ENCODE peak calls at places on chromosome 7, in seven cellular contexts. One of them, this sample, is unnamed.

GRCh38 chr7:51275532-51275931 is 41.1 kb downstream of the COBL start:
- DNase-seq in pancreas: no peak
- DNase-seq in AG09319: no peak
- DNase-seq in uterus: no peak
- DNase-seq in activated naive CD8-positive, alpha-beta T cell treated with anti-CD3 and anti-CD28 coated beads for 36 hours: no peak
- DNase-seq in GM06990: no peak
- DNase-seq in left ventricle myocardium inferior: no peak
- DNase-seq in this sample: no peak

GRCh38 chr7:65404020-65404419 is 30.4 kb downstream of the ZNF92 start:
- DNase-seq in GM06990: no peak
- DNase-seq in uterus: no peak
- DNase-seq in AG09319: no peak
- DNase-seq in left ventricle myocardium inferior: no peak
- DNase-seq in activated naive CD8-positive, alpha-beta T cell treated with anti-CD3 and anti-CD28 coated beads for 36 hours: no peak
- DNase-seq in pancreas: no peak
- DNase-seq in this sample: no peak

GRCh38 chr7:130595986-130596385 is 72.6 kb downstream of the COPG2 start:
- DNase-seq in GM06990: no peak
- DNase-seq in uterus: no peak
- DNase-seq in activated naive CD8-positive, alpha-beta T cell treated with anti-CD3 and anti-CD28 coated beads for 36 hours: no peak
- DNase-seq in AG09319: no peak
- DNase-seq in pancreas: no peak
- DNase-seq in left ventricle myocardium inferior: peak
- DNase-seq in this sample: no peak

GRCh38 chr7:132797152-132797551 is 220.9 kb upstream of the PLXNA4 start:
- DNase-seq in GM06990: no peak
- DNase-seq in activated naive CD8-positive, alpha-beta T cell treated with anti-CD3 and anti-CD28 coated beads for 36 hours: no peak
- DNase-seq in uterus: no peak
- DNase-seq in AG09319: no peak
- DNase-seq in left ventricle myocardium inferior: no peak
- DNase-seq in pancreas: no peak
- DNase-seq in this sample: no peak

GRCh38 chr7:30069096-30069867 is 41.1 kb downstream of the PLEKHA8 start:
- DNase-seq in activated naive CD8-positive, alpha-beta T cell treated with anti-CD3 and anti-CD28 coated beads for 36 hours: no peak
- DNase-seq in pancreas: no peak
- DNase-seq in GM06990: no peak
- DNase-seq in left ventricle myocardium inferior: no peak
- DNase-seq in AG09319: no peak
- DNase-seq in uterus: no peak
- DNase-seq in this sample: no peak

GRCh38 chr7:6248581-6248980 is 23.8 kb downstream of the CYTH3 start:
- DNase-seq in pancreas: no peak
- DNase-seq in GM06990: no peak
- DNase-seq in left ventricle myocardium inferior: no peak
- DNase-seq in uterus: no peak
- DNase-seq in activated naive CD8-positive, alpha-beta T cell treated with anti-CD3 and anti-CD28 coated beads for 36 hours: no peak
- DNase-seq in AG09319: no peak
- DNase-seq in this sample: no peak

GRCh38 chr7:48139461-48139860 is 31.8 kb upstream of the ABCA13 start:
- DNase-seq in activated naive CD8-positive, alpha-beta T cell treated with anti-CD3 and anti-CD28 coated beads for 36 hours: no peak
- DNase-seq in uterus: no peak
- DNase-seq in pancreas: no peak
- DNase-seq in left ventricle myocardium inferior: no peak
- DNase-seq in GM06990: no peak
- DNase-seq in AG09319: no peak
- DNase-seq in this sample: no peak

GRCh38 chr7:29987821-29988317 is 1.7 kb downstream of the SCRN1 start:
- DNase-seq in left ventricle myocardium inferior: no peak
- DNase-seq in uterus: no peak
- DNase-seq in AG09319: peak
- DNase-seq in activated naive CD8-positive, alpha-beta T cell treated with anti-CD3 and anti-CD28 coated beads for 36 hours: no peak
- DNase-seq in pancreas: peak
- DNase-seq in GM06990: peak
- DNase-seq in this sample: no peak

GRCh38 chr7:155361363-155361680 is 63.6 kb downstream of the INSIG1 start:
- DNase-seq in left ventricle myocardium inferior: no peak
- DNase-seq in GM06990: no peak
- DNase-seq in AG09319: no peak
- DNase-seq in pancreas: no peak
- DNase-seq in activated naive CD8-positive, alpha-beta T cell treated with anti-CD3 and anti-CD28 coated beads for 36 hours: no peak
- DNase-seq in uterus: no peak
- DNase-seq in this sample: no peak

GRCh38 chr7:108127461-108127860 is 2.7 kb downstream of the LAMB4 start:
- DNase-seq in uterus: no peak
- DNase-seq in activated naive CD8-positive, alpha-beta T cell treated with anti-CD3 and anti-CD28 coated beads for 36 hours: no peak
- DNase-seq in AG09319: no peak
- DNase-seq in pancreas: no peak
- DNase-seq in left ventricle myocardium inferior: no peak
- DNase-seq in GM06990: no peak
- DNase-seq in this sample: no peak

GRCh38 chr7:26157520-26158105 is 5.6 kb downstream of the NFE2L3 start:
- DNase-seq in pancreas: no peak
- DNase-seq in left ventricle myocardium inferior: no peak
- DNase-seq in AG09319: no peak
- DNase-seq in activated naive CD8-positive, alpha-beta T cell treated with anti-CD3 and anti-CD28 coated beads for 36 hours: no peak
- DNase-seq in GM06990: no peak
- DNase-seq in uterus: no peak
- DNase-seq in this sample: no peak

GRCh38 chr7:95688931-95689453 is 83.4 kb upstream of the DYNC1I1 start:
- DNase-seq in pancreas: no peak
- DNase-seq in AG09319: no peak
- DNase-seq in uterus: no peak
- DNase-seq in left ventricle myocardium inferior: no peak
- DNase-seq in GM06990: no peak
- DNase-seq in activated naive CD8-positive, alpha-beta T cell treated with anti-CD3 and anti-CD28 coated beads for 36 hours: no peak
- DNase-seq in this sample: no peak

GRCh38 chr7:29265208-29265923 is 70.8 kb downstream of the CHN2 start:
- DNase-seq in pancreas: no peak
- DNase-seq in AG09319: no peak
- DNase-seq in activated naive CD8-positive, alpha-beta T cell treated with anti-CD3 and anti-CD28 coated beads for 36 hours: no peak
- DNase-seq in uterus: no peak
- DNase-seq in left ventricle myocardium inferior: no peak
- DNase-seq in GM06990: no peak
- DNase-seq in this sample: no peak

GRCh38 chr7:100130608-100131453 is 4.1 kb downstream of the MBLAC1 start:
- DNase-seq in AG09319: no peak
- DNase-seq in pancreas: peak
- DNase-seq in activated naive CD8-positive, alpha-beta T cell treated with anti-CD3 and anti-CD28 coated beads for 36 hours: peak
- DNase-seq in GM06990: peak
- DNase-seq in left ventricle myocardium inferior: peak
- DNase-seq in uterus: peak
- DNase-seq in this sample: no peak

GRCh38 chr7:105799677-105800076 is 76.7 kb downstream of the ATXN7L1 start:
- DNase-seq in pancreas: no peak
- DNase-seq in uterus: no peak
- DNase-seq in activated naive CD8-positive, alpha-beta T cell treated with anti-CD3 and anti-CD28 coated beads for 36 hours: no peak
- DNase-seq in left ventricle myocardium inferior: no peak
- DNase-seq in GM06990: no peak
- DNase-seq in AG09319: no peak
- DNase-seq in this sample: peak

GRCh38 chr7:114081606-114082425 is 163.0 kb upstream of the PPP1R3A start:
- DNase-seq in uterus: no peak
- DNase-seq in GM06990: no peak
- DNase-seq in AG09319: peak
- DNase-seq in activated naive CD8-positive, alpha-beta T cell treated with anti-CD3 and anti-CD28 coated beads for 36 hours: no peak
- DNase-seq in pancreas: no peak
- DNase-seq in left ventricle myocardium inferior: no peak
- DNase-seq in this sample: no peak

GRCh38 chr7:110612680-110613079 is 478.2 kb upstream of the LRRN3 start:
- DNase-seq in left ventricle myocardium inferior: no peak
- DNase-seq in pancreas: no peak
- DNase-seq in AG09319: no peak
- DNase-seq in activated naive CD8-positive, alpha-beta T cell treated with anti-CD3 and anti-CD28 coated beads for 36 hours: no peak
- DNase-seq in uterus: no peak
- DNase-seq in GM06990: no peak
- DNase-seq in this sample: no peak

GRCh38 chr7:157389951-157390730 is 53.3 kb downstream of the DNAJB6 start:
- DNase-seq in pancreas: no peak
- DNase-seq in GM06990: no peak
- DNase-seq in activated naive CD8-positive, alpha-beta T cell treated with anti-CD3 and anti-CD28 coated beads for 36 hours: peak
- DNase-seq in AG09319: no peak
- DNase-seq in uterus: no peak
- DNase-seq in left ventricle myocardium inferior: no peak
- DNase-seq in this sample: no peak

GRCh38 chr7:12889391-12889790 is 202.0 kb downstream of the ARL4A start:
- DNase-seq in left ventricle myocardium inferior: no peak
- DNase-seq in pancreas: no peak
- DNase-seq in AG09319: no peak
- DNase-seq in activated naive CD8-positive, alpha-beta T cell treated with anti-CD3 and anti-CD28 coated beads for 36 hours: no peak
- DNase-seq in uterus: no peak
- DNase-seq in GM06990: no peak
- DNase-seq in this sample: no peak

GRCh38 chr7:112205348-112206237 is 606 bp downstream of the DOCK4 start:
- DNase-seq in AG09319: peak
- DNase-seq in uterus: peak
- DNase-seq in left ventricle myocardium inferior: peak
- DNase-seq in pancreas: peak
- DNase-seq in activated naive CD8-positive, alpha-beta T cell treated with anti-CD3 and anti-CD28 coated beads for 36 hours: peak
- DNase-seq in GM06990: peak
- DNase-seq in this sample: peak

GRCh38 chr7:140885735-140886334 is 38.9 kb downstream of the BRAF start:
- DNase-seq in left ventricle myocardium inferior: no peak
- DNase-seq in pancreas: no peak
- DNase-seq in AG09319: no peak
- DNase-seq in activated naive CD8-positive, alpha-beta T cell treated with anti-CD3 and anti-CD28 coated beads for 36 hours: no peak
- DNase-seq in uterus: no peak
- DNase-seq in GM06990: no peak
- DNase-seq in this sample: no peak

GRCh38 chr7:15648461-15648961 is 38.0 kb downstream of the MEOX2 start:
- DNase-seq in pancreas: no peak
- DNase-seq in left ventricle myocardium inferior: no peak
- DNase-seq in AG09319: no peak
- DNase-seq in GM06990: no peak
- DNase-seq in uterus: no peak
- DNase-seq in activated naive CD8-positive, alpha-beta T cell treated with anti-CD3 and anti-CD28 coated beads for 36 hours: no peak
- DNase-seq in this sample: no peak

GRCh38 chr7:16891338-16891737 is 9.6 kb upstream of the AGR3 start:
- DNase-seq in activated naive CD8-positive, alpha-beta T cell treated with anti-CD3 and anti-CD28 coated beads for 36 hours: no peak
- DNase-seq in GM06990: no peak
- DNase-seq in uterus: no peak
- DNase-seq in pancreas: peak
- DNase-seq in AG09319: peak
- DNase-seq in left ventricle myocardium inferior: no peak
- DNase-seq in this sample: no peak

GRCh38 chr7:157488966-157489365 is 152.2 kb downstream of the DNAJB6 start:
- DNase-seq in left ventricle myocardium inferior: no peak
- DNase-seq in GM06990: no peak
- DNase-seq in AG09319: no peak
- DNase-seq in pancreas: no peak
- DNase-seq in activated naive CD8-positive, alpha-beta T cell treated with anti-CD3 and anti-CD28 coated beads for 36 hours: no peak
- DNase-seq in uterus: no peak
- DNase-seq in this sample: peak

GRCh38 chr7:518630-519428 is 817 bp downstream of the PDGFA start:
- DNase-seq in uterus: peak
- DNase-seq in left ventricle myocardium inferior: peak
- DNase-seq in AG09319: no peak
- DNase-seq in pancreas: peak
- DNase-seq in activated naive CD8-positive, alpha-beta T cell treated with anti-CD3 and anti-CD28 coated beads for 36 hours: peak
- DNase-seq in GM06990: peak
- DNase-seq in this sample: no peak

GRCh38 chr7:51019231-51019844 is 236.6 kb upstream of the GRB10 start:
- DNase-seq in GM06990: no peak
- DNase-seq in left ventricle myocardium inferior: no peak
- DNase-seq in AG09319: no peak
- DNase-seq in uterus: no peak
- DNase-seq in pancreas: peak
- DNase-seq in activated naive CD8-positive, alpha-beta T cell treated with anti-CD3 and anti-CD28 coated beads for 36 hours: no peak
- DNase-seq in this sample: no peak

GRCh38 chr7:19663816-19664531 is 44.9 kb downstream of the POLR1F start:
- DNase-seq in activated naive CD8-positive, alpha-beta T cell treated with anti-CD3 and anti-CD28 coated beads for 36 hours: no peak
- DNase-seq in pancreas: no peak
- DNase-seq in AG09319: no peak
- DNase-seq in uterus: no peak
- DNase-seq in left ventricle myocardium inferior: no peak
- DNase-seq in GM06990: no peak
- DNase-seq in this sample: no peak

GRCh38 chr7:70837589-70837988 is 294.4 kb upstream of the GALNT17 start:
- DNase-seq in pancreas: no peak
- DNase-seq in left ventricle myocardium inferior: no peak
- DNase-seq in GM06990: no peak
- DNase-seq in activated naive CD8-positive, alpha-beta T cell treated with anti-CD3 and anti-CD28 coated beads for 36 hours: no peak
- DNase-seq in AG09319: no peak
- DNase-seq in uterus: no peak
- DNase-seq in this sample: no peak

GRCh38 chr7:30074422-30075030 is 46.3 kb downstream of the PLEKHA8 start:
- DNase-seq in GM06990: no peak
- DNase-seq in AG09319: no peak
- DNase-seq in activated naive CD8-positive, alpha-beta T cell treated with anti-CD3 and anti-CD28 coated beads for 36 hours: no peak
- DNase-seq in uterus: no peak
- DNase-seq in left ventricle myocardium inferior: no peak
- DNase-seq in pancreas: no peak
- DNase-seq in this sample: no peak

GRCh38 chr7:54333952-54334351 is 208.2 kb upstream of the VSTM2A start:
- DNase-seq in activated naive CD8-positive, alpha-beta T cell treated with anti-CD3 and anti-CD28 coated beads for 36 hours: no peak
- DNase-seq in left ventricle myocardium inferior: no peak
- DNase-seq in uterus: no peak
- DNase-seq in pancreas: no peak
- DNase-seq in AG09319: no peak
- DNase-seq in GM06990: no peak
- DNase-seq in this sample: no peak

GRCh38 chr7:136045992-136046391 is 68.8 kb upstream of the MTPN start:
- DNase-seq in uterus: no peak
- DNase-seq in GM06990: no peak
- DNase-seq in left ventricle myocardium inferior: no peak
- DNase-seq in pancreas: no peak
- DNase-seq in activated naive CD8-positive, alpha-beta T cell treated with anti-CD3 and anti-CD28 coated beads for 36 hours: no peak
- DNase-seq in AG09319: no peak
- DNase-seq in this sample: no peak

GRCh38 chr7:93663561-93664299 is 89.2 kb upstream of the CALCR start:
- DNase-seq in pancreas: no peak
- DNase-seq in AG09319: no peak
- DNase-seq in left ventricle myocardium inferior: no peak
- DNase-seq in activated naive CD8-positive, alpha-beta T cell treated with anti-CD3 and anti-CD28 coated beads for 36 hours: no peak
- DNase-seq in GM06990: no peak
- DNase-seq in uterus: no peak
- DNase-seq in this sample: no peak

GRCh38 chr7:79282882-79283602 is 170.4 kb downstream of the MAGI2 start:
- DNase-seq in GM06990: no peak
- DNase-seq in pancreas: no peak
- DNase-seq in uterus: no peak
- DNase-seq in left ventricle myocardium inferior: no peak
- DNase-seq in activated naive CD8-positive, alpha-beta T cell treated with anti-CD3 and anti-CD28 coated beads for 36 hours: no peak
- DNase-seq in AG09319: peak
- DNase-seq in this sample: no peak

GRCh38 chr7:52030722-52031121 is 714.1 kb upstream of the COBL start:
- DNase-seq in uterus: no peak
- DNase-seq in activated naive CD8-positive, alpha-beta T cell treated with anti-CD3 and anti-CD28 coated beads for 36 hours: no peak
- DNase-seq in left ventricle myocardium inferior: no peak
- DNase-seq in GM06990: no peak
- DNase-seq in pancreas: no peak
- DNase-seq in AG09319: no peak
- DNase-seq in this sample: no peak

GRCh38 chr7:45573636-45574470 is at the start of gene ADCY1:
- DNase-seq in pancreas: no peak
- DNase-seq in activated naive CD8-positive, alpha-beta T cell treated with anti-CD3 and anti-CD28 coated beads for 36 hours: peak
- DNase-seq in GM06990: peak
- DNase-seq in AG09319: no peak
- DNase-seq in uterus: no peak
- DNase-seq in left ventricle myocardium inferior: peak
- DNase-seq in this sample: peak